ENCODE peak calls at places on chromosomes 7 and 10, in four cellular contexts. One of them, this sample, is unnamed.

GRCh38 chr10:73886085-73886529 is 11.8 kb upstream of the CAMK2G start:
- DNase-seq in T-helper 9 cell: peak
- DNase-seq in SHP77: peak
- DNase-seq in thoracic aorta: no peak
- DNase-seq in this sample: no peak

GRCh38 chr7:111841596-111842209 is 279.4 kb upstream of the IMMP2L start:
- DNase-seq in T-helper 9 cell: no peak
- DNase-seq in SHP77: no peak
- DNase-seq in thoracic aorta: no peak
- DNase-seq in this sample: no peak

GRCh38 chr7:158469396-158470051 is 118.1 kb downstream of the PTPRN2 start:
- DNase-seq in T-helper 9 cell: no peak
- DNase-seq in SHP77: no peak
- DNase-seq in thoracic aorta: no peak
- DNase-seq in this sample: no peak

GRCh38 chr10:124717911-124718734 is 26.1 kb downstream of the FAM53B start:
- DNase-seq in T-helper 9 cell: peak
- DNase-seq in SHP77: no peak
- DNase-seq in thoracic aorta: no peak
- DNase-seq in this sample: no peak

GRCh38 chr10:124072106-124072505 is 21.3 kb downstream of the CHST15 start:
- DNase-seq in T-helper 9 cell: no peak
- DNase-seq in SHP77: no peak
- DNase-seq in thoracic aorta: no peak
- DNase-seq in this sample: no peak

GRCh38 chr10:95542330-95542729 is 18.8 kb downstream of the SORBS1 start:
- DNase-seq in T-helper 9 cell: no peak
- DNase-seq in SHP77: no peak
- DNase-seq in thoracic aorta: no peak
- DNase-seq in this sample: no peak

GRCh38 chr10:46552526-46553237 is 3.8 kb downstream of the GPRIN2 start:
- DNase-seq in T-helper 9 cell: no peak
- DNase-seq in SHP77: no peak
- DNase-seq in thoracic aorta: no peak
- DNase-seq in this sample: no peak

GRCh38 chr10:116608683-116609594 is 11.8 kb upstream of the PNLIPRP2 start:
- DNase-seq in T-helper 9 cell: no peak
- DNase-seq in SHP77: no peak
- DNase-seq in thoracic aorta: no peak
- DNase-seq in this sample: no peak

GRCh38 chr10:19904202-19904661 is 88.0 kb downstream of the PLXDC2 start:
- DNase-seq in T-helper 9 cell: no peak
- DNase-seq in SHP77: no peak
- DNase-seq in thoracic aorta: no peak
- DNase-seq in this sample: no peak

GRCh38 chr10:44990302-44990655 is 10.4 kb upstream of the ZNF22 start:
- DNase-seq in T-helper 9 cell: no peak
- DNase-seq in SHP77: no peak
- DNase-seq in thoracic aorta: no peak
- DNase-seq in this sample: no peak

GRCh38 chr10:80484243-80484642 is 30.1 kb downstream of the TSPAN14 start:
- DNase-seq in T-helper 9 cell: no peak
- DNase-seq in SHP77: no peak
- DNase-seq in thoracic aorta: no peak
- DNase-seq in this sample: no peak

GRCh38 chr10:123878666-123879311 is 12.8 kb downstream of the CPXM2 start:
- DNase-seq in T-helper 9 cell: no peak
- DNase-seq in SHP77: no peak
- DNase-seq in thoracic aorta: no peak
- DNase-seq in this sample: no peak

GRCh38 chr10:48468866-48469511 is 135.9 kb downstream of the ARHGAP22 start:
- DNase-seq in T-helper 9 cell: no peak
- DNase-seq in SHP77: no peak
- DNase-seq in thoracic aorta: no peak
- DNase-seq in this sample: no peak

GRCh38 chr7:94970085-94970576 is 62.7 kb downstream of the PPP1R9A start:
- DNase-seq in T-helper 9 cell: no peak
- DNase-seq in SHP77: no peak
- DNase-seq in thoracic aorta: no peak
- DNase-seq in this sample: no peak

GRCh38 chr10:119740096-119740495 is 14.2 kb downstream of the INPP5F start:
- DNase-seq in T-helper 9 cell: no peak
- DNase-seq in SHP77: no peak
- DNase-seq in thoracic aorta: no peak
- DNase-seq in this sample: no peak

GRCh38 chr10:18216482-18216881 is 76.3 kb downstream of the CACNB2 start:
- DNase-seq in T-helper 9 cell: no peak
- DNase-seq in SHP77: peak
- DNase-seq in thoracic aorta: no peak
- DNase-seq in this sample: no peak

GRCh38 chr7:152056621-152057274 is 31.3 kb downstream of the GALNT11 start:
- DNase-seq in T-helper 9 cell: no peak
- DNase-seq in SHP77: no peak
- DNase-seq in thoracic aorta: no peak
- DNase-seq in this sample: no peak

GRCh38 chr7:136247211-136247610 is 270.1 kb upstream of the MTPN start:
- DNase-seq in T-helper 9 cell: no peak
- DNase-seq in SHP77: no peak
- DNase-seq in thoracic aorta: no peak
- DNase-seq in this sample: no peak

GRCh38 chr7:143240323-143241168 is 18.7 kb downstream of the TAS2R40 start:
- DNase-seq in T-helper 9 cell: peak
- DNase-seq in SHP77: peak
- DNase-seq in thoracic aorta: no peak
- DNase-seq in this sample: no peak

GRCh38 chr7:97215556-97215955 is 98.1 kb downstream of the SDHAF3 start:
- DNase-seq in T-helper 9 cell: no peak
- DNase-seq in SHP77: no peak
- DNase-seq in thoracic aorta: no peak
- DNase-seq in this sample: no peak

GRCh38 chr10:124152139-124152780 is 58.9 kb upstream of the CHST15 start:
- DNase-seq in T-helper 9 cell: no peak
- DNase-seq in SHP77: peak
- DNase-seq in thoracic aorta: peak
- DNase-seq in this sample: peak

GRCh38 chr7:23863209-23863798 is 153.3 kb downstream of the STK31 start:
- DNase-seq in T-helper 9 cell: no peak
- DNase-seq in SHP77: peak
- DNase-seq in thoracic aorta: no peak
- DNase-seq in this sample: no peak

GRCh38 chr10:88389456-88389855 is 193.7 kb downstream of the RNLS start:
- DNase-seq in T-helper 9 cell: no peak
- DNase-seq in SHP77: no peak
- DNase-seq in thoracic aorta: no peak
- DNase-seq in this sample: no peak

GRCh38 chr10:44261296-44261695 is 123.6 kb downstream of the CXCL12 start:
- DNase-seq in T-helper 9 cell: no peak
- DNase-seq in SHP77: no peak
- DNase-seq in thoracic aorta: no peak
- DNase-seq in this sample: no peak

GRCh38 chr7:111090834-111091233 is at the start of gene LRRN3:
- DNase-seq in T-helper 9 cell: no peak
- DNase-seq in SHP77: peak
- DNase-seq in thoracic aorta: no peak
- DNase-seq in this sample: no peak

GRCh38 chr10:4075443-4075842 is 290.4 kb upstream of the KLF6 start:
- DNase-seq in T-helper 9 cell: no peak
- DNase-seq in SHP77: no peak
- DNase-seq in thoracic aorta: no peak
- DNase-seq in this sample: no peak

GRCh38 chr10:94131885-94132284 is 138.2 kb downstream of the PLCE1 start:
- DNase-seq in T-helper 9 cell: no peak
- DNase-seq in SHP77: no peak
- DNase-seq in thoracic aorta: no peak
- DNase-seq in this sample: no peak

This sample was measured in RWPE2.